ENCODE peak calls at places on chromosome 17, in four cellular contexts. W is H1, R is K562, S is HepG2. X is an unnamed sample.
A peak's percentile ranks its signal among the peaks of the same experiment; 100 is the strongest.

GRCh38 chr17:72090108-72090507 is 30.7 kb upstream of the SOX9 start:
- DNase-seq in W (no peak), R (no peak), S (peak; percentile 38), X (no peak)

GRCh38 chr17:1727876-1728630 is 3.5 kb downstream of the WDR81 start:
- DNase-seq in W (no peak), R (no peak), S (no peak), X (no peak)

GRCh38 chr17:58330997-58331814 is 2.6 kb upstream of the TSPOAP1 start:
- DNase-seq in W (no peak), R (peak; percentile 69), S (no peak), X (no peak)

GRCh38 chr17:75808905-75809621 is 24.5 kb downstream of the UNK start:
- DNase-seq in W (no peak), R (no peak), S (no peak), X (no peak)

GRCh38 chr17:55420067-55420775 is 1.4 kb downstream of the MMD start:
- DNase-seq in W (no peak), R (no peak), S (no peak), X (no peak)

GRCh38 chr17:6587310-6587709 is 31.0 kb upstream of the PITPNM3 start:
- DNase-seq in W (no peak), R (no peak), S (no peak), X (no peak)

GRCh38 chr17:27552467-27552779 is 78.6 kb upstream of the LGALS9 start:
- DNase-seq in W (no peak), R (no peak), S (peak; percentile 45), X (peak; percentile 56)

GRCh38 chr17:4175921-4176802 is 33.2 kb downstream of the CYB5D2 start:
- DNase-seq in W (no peak), R (no peak), S (no peak), X (no peak)

GRCh38 chr17:52762794-52763167 is 604.3 kb upstream of the CA10 start:
- DNase-seq in W (no peak), R (no peak), S (no peak), X (no peak)

GRCh38 chr17:66737524-66737923 is 97.4 kb upstream of the CACNG5 start:
- DNase-seq in W (peak; percentile 19), R (no peak), S (no peak), X (no peak)

GRCh38 chr17:39618252-39618913 is 8.4 kb upstream of the PPP1R1B start:
- DNase-seq in W (no peak), R (no peak), S (no peak), X (no peak)

GRCh38 chr17:77738666-77739531 is 219.6 kb upstream of the TNRC6C start:
- DNase-seq in W (no peak), R (no peak), S (no peak), X (no peak)

GRCh38 chr17:19713462-19713861 is 2.9 kb downstream of the SLC47A2 start:
- DNase-seq in W (no peak), R (no peak), S (no peak), X (no peak)

GRCh38 chr17:81401727-81402529 is 6.7 kb downstream of the BAHCC1 start:
- DNase-seq in W (no peak), R (peak; percentile 53), S (no peak), X (no peak)

GRCh38 chr17:78163881-78164747 is 4.3 kb upstream of the SYNGR2 start:
- DNase-seq in W (no peak), R (no peak), S (no peak), X (no peak)

GRCh38 chr17:34235389-34236028 is 19.6 kb upstream of the CCL2 start:
- DNase-seq in W (no peak), R (no peak), S (no peak), X (no peak)

GRCh38 chr17:77602062-77602746 is 356.3 kb upstream of the TNRC6C start:
- DNase-seq in W (no peak), R (no peak), S (no peak), X (no peak)

GRCh38 chr17:31834448-31834847 is 24.6 kb downstream of the COPRS start:
- DNase-seq in W (no peak), R (no peak), S (no peak), X (no peak)

GRCh38 chr17:38428643-38429371 is 543 bp downstream of the ARHGAP23 start:
- DNase-seq in W (no peak), R (no peak), S (no peak), X (no peak)

GRCh38 chr17:57995076-57995956 is 7.3 kb upstream of the VEZF1 start:
- DNase-seq in W (no peak), R (peak; percentile 55), S (peak; percentile 87), X (peak; percentile 80)

GRCh38 chr17:2847601-2848255 is 51.5 kb downstream of the RAP1GAP2 start:
- DNase-seq in W (no peak), R (no peak), S (no peak), X (no peak)

GRCh38 chr17:77572065-77572601 is 386.4 kb upstream of the TNRC6C start:
- DNase-seq in W (no peak), R (no peak), S (no peak), X (no peak)

GRCh38 chr17:3773511-3773910 is 27.5 kb downstream of the ITGAE start:
- DNase-seq in W (no peak), R (no peak), S (no peak), X (no peak)

GRCh38 chr17:77280304-77280910 is 139.6 kb downstream of the SEC14L1 start:
- DNase-seq in W (no peak), R (no peak), S (no peak), X (peak; percentile 68)

GRCh38 chr17:38885728-38886642 is 16.1 kb downstream of the LASP1 start:
- DNase-seq in W (no peak), R (no peak), S (no peak), X (no peak)

GRCh38 chr17:77086433-77087010 is 54.2 kb upstream of the SEC14L1 start:
- DNase-seq in W (peak; percentile 53), R (peak; percentile 75), S (peak; percentile 77), X (peak; percentile 85)

GRCh38 chr17:40646791-40647548 is 648 bp downstream of the SMARCE1 start:
- DNase-seq in W (no peak), R (no peak), S (peak; percentile 50), X (peak; percentile 28)

GRCh38 chr17:50689251-50689650 is 18.5 kb downstream of the ANKRD40 start:
- DNase-seq in W (no peak), R (no peak), S (no peak), X (no peak)
- TF ChIP-seq FOSL1 in W (no peak), R (no peak), S (no peak), X (peak; percentile 32)

GRCh38 chr17:46892192-46892703 is 30.7 kb upstream of the GOSR2 start:
- DNase-seq in W (no peak), R (no peak), S (no peak), X (no peak)
- H3K9me3 ChIP-seq in W (no peaks in the 10 kb centered on the region), R (no peaks in the 10 kb centered on the region), S (no peaks in the 10 kb centered on the region), X (no peaks in the 10 kb centered on the region)

GRCh38 chr17:50285941-50286340 is 11.7 kb downstream of the TMEM92 start:
- DNase-seq in W (no peak), R (no peak), S (no peak), X (no peak)

GRCh38 chr17:50288306-50288705 is 14.0 kb downstream of the TMEM92 start:
- DNase-seq in W (no peak), R (no peak), S (no peak), X (no peak)

GRCh38 chr17:50289268-50289667 is 15.0 kb downstream of the TMEM92 start:
- DNase-seq in W (no peak), R (no peak), S (no peak), X (no peak)

GRCh38 chr17:50292465-50292864 is 18.2 kb downstream of the TMEM92 start:
- DNase-seq in W (no peak), R (no peak), S (no peak), X (no peak)

GRCh38 chr17:50290074-50290702 is 15.9 kb downstream of the TMEM92 start:
- DNase-seq in W (no peak), R (no peak), S (no peak), X (peak; percentile 29)
- TF ChIP-seq FOSL1 in W (no peak), R (peak; percentile 91), S (no peak), X (peak; percentile 67)

GRCh38 chr17:11495616-11496015 is 102.7 kb upstream of the DNAH9 start:
- DNase-seq in W (no peak), R (no peak), S (no peak), X (no peak)
- H3K9me3 ChIP-seq in W (no peaks in the 10 kb centered on the region), R (no peaks in the 10 kb centered on the region), S (no peaks in the 10 kb centered on the region), X (peaks cover 13% of the 10 kb centered on the region)

DNA sequence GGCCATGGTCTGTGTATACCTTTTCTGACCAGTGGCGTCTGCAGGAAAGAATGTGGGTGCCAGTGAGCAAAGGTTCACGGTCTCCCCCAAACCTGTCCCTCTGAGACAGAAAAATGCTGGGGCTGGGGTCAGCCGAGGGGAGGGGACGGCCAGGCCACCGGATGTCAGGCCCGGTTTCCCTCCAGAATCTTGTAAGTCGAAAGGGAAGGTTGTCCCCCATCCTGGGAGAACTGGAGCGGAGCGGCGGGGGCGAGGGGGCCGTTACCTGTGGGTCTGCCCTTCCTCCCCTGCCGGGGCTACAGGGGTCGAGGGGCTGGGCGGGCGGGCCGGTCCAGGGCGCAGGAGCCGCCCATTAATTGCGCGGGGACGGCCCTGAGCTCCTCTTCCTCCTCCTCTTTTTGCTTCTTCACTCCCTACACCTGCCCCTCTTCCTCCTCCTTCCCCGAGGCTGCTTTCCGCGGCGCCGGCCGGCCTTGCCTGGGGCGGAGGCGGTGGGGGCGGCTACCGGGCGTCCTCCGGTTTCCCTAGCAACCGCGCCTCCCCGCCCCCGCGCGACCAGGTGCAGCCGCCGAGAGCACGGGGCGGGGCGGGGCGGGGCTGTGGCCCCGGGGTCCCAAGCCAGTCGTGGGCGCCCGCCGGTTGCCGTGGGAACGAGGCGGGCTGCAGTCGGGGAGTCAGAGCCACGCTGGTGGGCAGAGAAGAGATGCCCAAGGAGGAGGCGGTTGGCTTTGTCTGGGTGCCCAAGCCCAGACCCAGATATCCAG is at the start of gene MARCHF10:
- DNase-seq in W (no peak), R (peak; percentile 86), S (no peak), X (no peak)
- TF ChIP-seq FOSL1 in W (no peak), R (no peak), S (no peak), X (no peak)

X was measured in HCT116.